ENCODE peak calls at places on chromosome 4, in ten cellular contexts. O is fibroblast of pulmonary artery; M is heart left ventricle; S is left ventricle myocardium inferior; G is CD8-positive, alpha-beta memory T cell; D is transverse colon; P is thyroid gland; Q is heart right ventricle; T is fibroblast of mammary gland; Z is MM.1S. E is an unnamed sample.

GRCh38 chr4:148694702-148695101 is 252.5 kb upstream of the NR3C2 start:
- DNase-seq in O (no peak), M (no peak), S (no peak), G (no peak), D (no peak), P (no peak), Q (no peak), T (no peak), Z (no peak), E (no peak)

GRCh38 chr4:6962211-6963041 is 52.8 kb downstream of the TBC1D14 start:
- DNase-seq in O (no peak), M (no peak), S (no peak), G (no peak), D (no peak), P (no peak), Q (no peak), T (no peak), Z (no peak), E (no peak)

GRCh38 chr4:148103647-148104355 is 338.4 kb downstream of the NR3C2 start:
- DNase-seq in O (peak), M (no peak), S (no peak), G (no peak), D (no peak), P (no peak), Q (no peak), T (no peak), Z (no peak), E (no peak)

GRCh38 chr4:173556398-173557131 is 26.5 kb upstream of the HAND2 start:
- DNase-seq in O (no peak), M (no peak), S (no peak), G (no peak), D (no peak), P (no peak), Q (no peak), T (peak), Z (no peak), E (no peak)

GRCh38 chr4:180665994-180666818 is 1577.0 kb upstream of the TENM3 start:
- DNase-seq in O (peak), M (no peak), S (no peak), G (no peak), D (no peak), P (no peak), Q (no peak), T (peak), Z (peak), E (no peak)

GRCh38 chr4:184165291-184165690 is 52.4 kb downstream of the ENPP6 start:
- DNase-seq in O (no peak), M (no peak), S (no peak), G (no peak), D (no peak), P (no peak), Q (no peak), T (no peak), Z (no peak), E (no peak)

GRCh38 chr4:137601924-137602323 is 69.6 kb upstream of the PCDH18 start:
- DNase-seq in O (no peak), M (no peak), S (no peak), G (no peak), D (no peak), P (no peak), Q (no peak), T (no peak), Z (no peak), E (no peak)

GRCh38 chr4:147311956-147312355 is 168.9 kb upstream of the EDNRA start:
- DNase-seq in O (no peak), M (no peak), S (no peak), G (no peak), D (no peak), P (no peak), Q (no peak), T (no peak), Z (no peak), E (no peak)

GRCh38 chr4:55435136-55435535 is 39.4 kb downstream of the TMEM165 start:
- DNase-seq in O (peak), M (no peak), S (no peak), G (no peak), D (no peak), P (no peak), Q (no peak), T (peak), Z (no peak), E (peak)

GRCh38 chr4:87783781-87784180 is 15.6 kb upstream of the IBSP start:
- DNase-seq in O (no peak), M (no peak), S (no peak), G (no peak), D (no peak), P (no peak), Q (no peak), T (peak), Z (no peak), E (no peak)

GRCh38 chr4:52837716-52838558 is 24.2 kb upstream of the RASL11B start:
- DNase-seq in O (peak), M (no peak), S (no peak), G (no peak), D (no peak), P (no peak), Q (no peak), T (peak), Z (no peak), E (no peak)

GRCh38 chr4:4396628-4397440 is 9.9 kb downstream of the NSG1 start:
- DNase-seq in O (no peak), M (no peak), S (no peak), G (no peak), D (no peak), P (no peak), Q (no peak), T (no peak), Z (no peak), E (no peak)

GRCh38 chr4:8278421-8279287 is 9.1 kb downstream of the HTRA3 start:
- DNase-seq in O (peak), M (peak), S (peak), G (no peak), D (no peak), P (no peak), Q (peak), T (peak), Z (no peak), E (no peak)

GRCh38 chr4:52107336-52107735 is 56.2 kb downstream of the SPATA18 start:
- DNase-seq in O (peak), M (no peak), S (no peak), G (no peak), D (no peak), P (no peak), Q (no peak), T (peak), Z (no peak), E (no peak)

GRCh38 chr4:3071811-3072210 is 2.5 kb downstream of the HTT-AS start:
- DNase-seq in O (no peak), M (no peak), S (no peak), G (no peak), D (no peak), P (no peak), Q (no peak), T (peak), Z (no peak), E (no peak)

GRCh38 chr4:17613761-17614415 is 553 bp upstream of the MED28 start:
- DNase-seq in O (peak), M (no peak), S (no peak), G (peak), D (no peak), P (peak), Q (no peak), T (peak), Z (peak), E (peak)

GRCh38 chr4:104490770-104491395 is 3.8 kb downstream of the CXXC4 start:
- DNase-seq in O (peak), M (peak), S (peak), G (no peak), D (peak), P (peak), Q (peak), T (peak), Z (peak), E (peak)

GRCh38 chr4:36363024-36363423 is 81.6 kb downstream of the DTHD1 start:
- DNase-seq in O (peak), M (no peak), S (no peak), G (no peak), D (no peak), P (no peak), Q (no peak), T (no peak), Z (no peak), E (no peak)

GRCh38 chr4:138049350-138049749 is 192.8 kb downstream of the SLC7A11 start:
- DNase-seq in O (no peak), M (no peak), S (no peak), G (no peak), D (no peak), P (no peak), Q (no peak), T (no peak), Z (no peak), E (no peak)

GRCh38 chr4:187387709-187388108 is 607.9 kb upstream of the ZFP42 start:
- DNase-seq in O (peak), M (no peak), S (no peak), G (no peak), D (no peak), P (no peak), Q (no peak), T (no peak), Z (no peak), E (no peak)

GRCh38 chr4:128364565-128364964 is 77.0 kb upstream of the PGRMC2 start:
- DNase-seq in O (no peak), M (no peak), S (no peak), G (no peak), D (no peak), P (peak), Q (no peak), T (peak), Z (no peak), E (no peak)

GRCh38 chr4:124868495-124868894 is 156.0 kb upstream of the ANKRD50 start:
- DNase-seq in O (peak), M (no peak), S (no peak), G (no peak), D (no peak), P (no peak), Q (no peak), T (no peak), Z (no peak), E (no peak)

GRCh38 chr4:40212674-40213504 is 16.1 kb downstream of the RHOH start:
- DNase-seq in O (no peak), M (no peak), S (no peak), G (no peak), D (no peak), P (no peak), Q (no peak), T (peak), Z (no peak), E (no peak)

GRCh38 chr4:175874290-175874689 is 62.2 kb upstream of the GPM6A start:
- DNase-seq in O (no peak), M (no peak), S (no peak), G (no peak), D (no peak), P (no peak), Q (no peak), T (no peak), Z (no peak), E (no peak)
- H3K4me3 ChIP-seq in O (no peak), M (no peak), S (no peak), G (no peak), D (no peak), P (no peak), Q (no peak), T (no peak), Z (no peak), E (no peak)

DNA sequence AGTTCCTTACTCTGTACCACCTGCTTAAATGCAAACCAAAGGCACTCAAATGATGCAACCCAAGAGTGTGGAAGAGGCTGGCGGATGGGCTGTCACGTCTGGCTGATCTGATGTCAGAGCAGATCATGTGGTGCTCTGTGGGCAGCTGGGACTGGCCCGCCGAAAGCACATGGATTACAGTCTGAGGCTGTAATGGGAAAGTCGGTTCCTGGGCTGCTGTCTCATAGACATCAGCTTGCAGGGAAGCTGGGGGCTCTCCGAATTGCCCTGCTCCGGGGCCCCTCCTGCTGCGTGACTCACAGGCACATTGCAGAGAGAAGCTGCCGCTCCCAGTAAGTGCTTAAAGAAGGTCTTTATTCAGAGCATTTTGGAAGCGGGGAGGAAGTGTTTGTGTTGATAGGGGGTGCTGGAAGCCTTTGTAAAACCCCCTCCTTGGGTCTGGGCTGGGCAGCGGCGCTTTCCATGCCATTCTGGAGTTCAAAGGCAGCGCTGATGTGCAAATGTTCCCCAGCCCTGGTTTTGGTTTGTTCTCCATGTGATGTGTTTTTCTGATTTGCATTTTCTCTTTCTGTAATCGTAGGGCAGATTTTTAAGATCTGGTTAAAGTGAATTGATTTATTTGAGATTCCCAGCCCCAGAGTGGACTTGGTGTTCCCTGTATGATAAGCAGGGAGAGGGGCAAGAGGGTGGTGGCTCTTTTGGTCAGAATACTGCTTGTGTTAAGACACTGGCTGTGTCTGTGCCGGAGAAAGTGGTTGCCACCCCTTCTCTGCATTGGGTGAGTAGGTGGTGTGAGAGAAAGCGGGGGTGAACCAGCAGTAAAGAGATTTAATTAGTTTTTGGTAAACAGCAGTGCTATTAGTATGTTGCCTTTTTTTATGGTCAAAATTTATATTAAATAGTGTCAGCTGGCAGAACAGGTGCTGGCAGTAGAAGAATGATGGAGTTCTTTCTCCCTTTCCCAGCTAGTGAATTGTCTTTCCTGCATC is 181.3 kb downstream of the LARP7 start:
- DNase-seq in O (peak), M (peak), S (peak), G (no peak), D (peak), P (peak), Q (peak), T (peak), Z (peak), E (peak)
- H3K4me3 ChIP-seq in O (peak), M (no peak), S (peak), G (no peak), D (peak), P (peak), Q (peak), T (peak), Z (peak), E (peak)

GRCh38 chr4:140005699-140006098 is 148.3 kb downstream of the MAML3 start:
- DNase-seq in O (no peak), M (no peak), S (no peak), G (no peak), D (no peak), P (no peak), Q (no peak), T (no peak), Z (no peak), E (no peak)

GRCh38 chr4:140004580-140005314 is 149.2 kb downstream of the MAML3 start:
- DNase-seq in O (peak), M (peak), S (peak), G (no peak), D (no peak), P (peak), Q (peak), T (peak), Z (no peak), E (no peak)

GRCh38 chr4:140000232-140000631 is 153.8 kb downstream of the MAML3 start:
- DNase-seq in O (no peak), M (no peak), S (no peak), G (no peak), D (no peak), P (no peak), Q (no peak), T (no peak), Z (no peak), E (no peak)

DNA sequence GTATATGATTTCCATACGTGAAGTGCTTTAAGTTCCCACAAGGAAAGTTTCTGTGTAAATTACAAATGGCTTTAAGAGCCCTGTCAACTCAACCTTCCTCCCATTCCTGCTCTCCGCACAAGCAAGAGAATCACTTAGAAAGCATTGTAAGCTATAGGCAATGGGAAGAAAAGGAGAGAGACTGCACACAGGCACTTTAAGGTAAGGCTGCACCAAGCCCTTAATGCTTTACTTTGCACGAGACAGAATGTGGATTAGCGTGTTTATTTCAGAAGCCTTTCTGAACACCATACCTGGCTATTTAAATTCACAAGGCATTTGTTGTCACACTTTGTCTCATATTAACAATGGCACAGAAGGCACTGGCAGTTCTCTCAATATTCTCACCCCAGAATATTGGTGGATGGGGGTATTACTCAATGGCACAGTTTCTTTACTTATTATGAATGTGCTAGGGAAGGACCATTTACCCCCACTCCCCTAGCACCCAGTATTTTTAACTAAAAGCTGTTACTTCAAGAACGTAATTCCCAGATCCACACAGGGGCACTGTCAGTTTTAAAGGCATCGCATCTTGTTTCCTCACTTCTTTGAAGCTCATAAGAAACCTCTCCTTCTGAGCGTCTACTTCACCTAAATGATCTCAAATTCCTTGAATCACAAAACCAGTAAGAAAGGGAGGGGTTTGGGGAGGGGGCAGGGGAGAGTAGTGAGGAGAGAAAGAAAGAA is 150.0 kb downstream of the MAML3 start:
- DNase-seq in O (no peak), M (no peak), S (no peak), G (no peak), D (no peak), P (no peak), Q (no peak), T (no peak), Z (no peak), E (no peak)
- H3K4me3 ChIP-seq in O (peak), M (peak), S (peak), G (no peak), D (no peak), P (peak), Q (peak), T (peak), Z (no peak), E (no peak)

GRCh38 chr4:152385551-152385950 is 150.3 kb downstream of the FBXW7 start:
- DNase-seq in O (peak), M (no peak), S (no peak), G (no peak), D (no peak), P (no peak), Q (no peak), T (peak), Z (no peak), E (no peak)

GRCh38 chr4:152380185-152380584 is 155.7 kb downstream of the FBXW7 start:
- DNase-seq in O (no peak), M (no peak), S (no peak), G (no peak), D (no peak), P (no peak), Q (no peak), T (no peak), Z (no peak), E (no peak)

GRCh38 chr4:152380919-152381318 is 155.0 kb downstream of the FBXW7 start:
- DNase-seq in O (no peak), M (no peak), S (no peak), G (no peak), D (no peak), P (no peak), Q (no peak), T (no peak), Z (no peak), E (no peak)

GRCh38 chr4:152382057-152382785 is 153.7 kb downstream of the FBXW7 start:
- DNase-seq in O (peak), M (no peak), S (no peak), G (no peak), D (no peak), P (no peak), Q (no peak), T (peak), Z (no peak), E (no peak)
- H3K4me3 ChIP-seq in O (peak), M (peak), S (peak), G (no peak), D (no peak), P (no peak), Q (peak), T (peak), Z (no peak), E (no peak)

GRCh38 chr4:93786149-93786548 is 42.4 kb upstream of the ATOH1 start:
- DNase-seq in O (no peak), M (no peak), S (no peak), G (no peak), D (no peak), P (no peak), Q (no peak), T (no peak), Z (no peak), E (no peak)
- H3K4me3 ChIP-seq in O (no peak), M (no peak), S (no peak), G (no peak), D (no peak), P (no peak), Q (no peak), T (no peak), Z (no peak), E (no peak)